ENCODE peak calls at places on chromosomes 13 and 19, in seven cellular contexts. D, O, U, F, G, Z and Y are unnamed samples.

GRCh38 chr19:4589579-4590410 is 30.3 kb upstream of the SEMA6B start:
- DNase-seq in U (no peak), D (no peak), G (no peak), Z (no peak), F (no peak), O (no peak), Y (no peak)

GRCh38 chr19:5661483-5661882 is 18.8 kb downstream of the MICOS13 start:
- DNase-seq in G (no peak), D (no peak), F (no peak), U (no peak), O (no peak), Z (no peak), Y (no peak)

GRCh38 chr13:98275711-98276171 is 98.7 kb upstream of the RNF113B start:
- DNase-seq in G (peak), Z (no peak), D (no peak), U (no peak), F (no peak), O (no peak), Y (no peak)

GRCh38 chr13:29165216-29165615 is 345.1 kb downstream of the MTUS2 start:
- DNase-seq in Z (no peak), D (no peak), U (no peak), O (no peak), G (peak), F (no peak), Y (no peak)

GRCh38 chr13:20125129-20125782 is 35.6 kb downstream of the GJA3 start:
- DNase-seq in Z (no peak), U (no peak), G (peak), D (no peak), O (no peak), F (no peak), Y (no peak)

GRCh38 chr13:95038949-95039348 is 262.3 kb downstream of the ABCC4 start:
- DNase-seq in D (no peak), O (no peak), F (no peak), U (no peak), Z (no peak), G (no peak), Y (no peak)

GRCh38 chr13:48291730-48292129 is 11.8 kb upstream of the RB1 start:
- DNase-seq in O (no peak), Z (no peak), D (no peak), U (no peak), F (no peak), G (peak), Y (no peak)

GRCh38 chr13:28820099-28821051 is at the start of gene MTUS2:
- DNase-seq in Z (no peak), U (no peak), F (no peak), O (no peak), G (no peak), D (no peak), Y (peak)

GRCh38 chr19:925087-925911 is 536 bp upstream of the ARID3A start:
- DNase-seq in F (peak), D (peak), G (peak), O (peak), Z (peak), U (peak), Y (peak)

GRCh38 chr19:34232566-34233481 is 21.5 kb upstream of the GARRE1 start:
- DNase-seq in Z (peak), G (peak), O (no peak), F (no peak), U (no peak), D (no peak), Y (peak)

GRCh38 chr19:58399903-58400637 is 4.6 kb downstream of the RNF225 start:
- DNase-seq in O (no peak), D (no peak), F (no peak), U (no peak), G (no peak), Z (no peak), Y (peak)

GRCh38 chr19:15292847-15293582 is 39.3 kb downstream of the BRD4 start:
- DNase-seq in D (no peak), U (no peak), F (no peak), G (peak), O (no peak), Z (no peak), Y (no peak)

GRCh38 chr19:46919324-46919723 is 58.5 kb downstream of the ARHGAP35 start:
- DNase-seq in U (no peak), Z (no peak), O (no peak), F (peak), G (no peak), D (no peak), Y (no peak)

GRCh38 chr13:112231451-112232083 is 144.6 kb upstream of the SPACA7 start:
- DNase-seq in F (no peak), U (no peak), D (no peak), O (no peak), Z (no peak), G (no peak), Y (peak)

GRCh38 chr13:102825921-102826706 is 19.7 kb upstream of the ERCC5 start:
- DNase-seq in O (no peak), D (no peak), G (peak), U (no peak), F (no peak), Z (no peak), Y (no peak)

GRCh38 chr13:101399365-101399764 is 16.9 kb downstream of the NALCN start:
- DNase-seq in Z (no peak), O (no peak), G (no peak), F (no peak), U (no peak), D (no peak), Y (no peak)

GRCh38 chr19:42467437-42467760 is 24.7 kb upstream of the CXCL17 start:
- DNase-seq in D (no peak), U (no peak), F (no peak), Z (no peak), O (no peak), G (peak), Y (no peak)

GRCh38 chr13:73465629-73465974 is 406.8 kb downstream of the KLF5 start:
- DNase-seq in U (no peak), D (no peak), Z (no peak), G (no peak), O (no peak), F (no peak), Y (no peak)

GRCh38 chr13:30276178-30276577 is 31.2 kb downstream of the KATNAL1 start:
- DNase-seq in G (no peak), D (no peak), U (no peak), Z (no peak), F (no peak), O (no peak), Y (no peak)

GRCh38 chr19:48751835-48752510 is 468 bp downstream of the FUT1 start:
- DNase-seq in G (no peak), O (no peak), F (no peak), Z (no peak), D (no peak), U (no peak), Y (no peak)

GRCh38 chr13:111395511-111396393 is 75.3 kb downstream of the TEX29 start:
- DNase-seq in O (no peak), F (no peak), Z (no peak), U (no peak), G (no peak), D (no peak), Y (no peak)

GRCh38 chr13:99935772-99936171 is 35.8 kb downstream of the ZIC5 start:
- DNase-seq in Z (no peak), O (no peak), F (no peak), U (no peak), G (no peak), D (no peak), Y (no peak)

GRCh38 chr13:109400625-109401257 is 385.6 kb downstream of the IRS2 start:
- DNase-seq in G (no peak), F (no peak), O (no peak), D (no peak), U (no peak), Z (no peak), Y (no peak)

GRCh38 chr13:28137556-28137955 is 789 bp upstream of the PAN3 start:
- DNase-seq in Z (no peak), U (no peak), F (no peak), D (no peak), G (no peak), O (no peak), Y (no peak)

GRCh38 chr13:48412881-48413351 is at the start of gene LPAR6:
- DNase-seq in O (no peak), F (no peak), D (no peak), Z (no peak), G (peak), U (no peak), Y (no peak)

GRCh38 chr19:33559996-33560395 is 38.4 kb upstream of the PEPD start:
- DNase-seq in U (no peak), Z (no peak), O (no peak), F (no peak), G (no peak), D (no peak), Y (peak)

GRCh38 chr19:46480409-46480808 is 9.0 kb upstream of the PNMA8A start:
- DNase-seq in U (no peak), G (peak), D (no peak), O (no peak), Z (peak), F (no peak), Y (no peak)

GRCh38 chr13:91894311-91894710 is 495.9 kb downstream of the GPC5 start:
- DNase-seq in D (no peak), G (no peak), O (no peak), Z (no peak), U (no peak), F (no peak), Y (no peak)

GRCh38 chr13:111907341-111907880 is 159.5 kb upstream of the SOX1 start:
- DNase-seq in U (no peak), G (no peak), D (no peak), F (no peak), O (no peak), Z (no peak), Y (no peak)

GRCh38 chr19:41025871-41026270 is 34.8 kb downstream of the CYP2B6 start:
- DNase-seq in U (no peak), Z (no peak), O (no peak), D (no peak), G (no peak), F (no peak), Y (no peak)

GRCh38 chr13:78067290-78067689 is 148.7 kb upstream of the EDNRB start:
- DNase-seq in D (no peak), U (no peak), G (no peak), Z (no peak), O (no peak), F (no peak), Y (no peak)

GRCh38 chr19:34990578-34991192 is 9.4 kb upstream of the GRAMD1A start:
- DNase-seq in Z (no peak), U (no peak), G (no peak), F (peak), O (no peak), D (no peak), Y (no peak)

GRCh38 chr19:10278935-10279334 is 7.8 kb upstream of the ICAM4 start:
- DNase-seq in G (no peak), U (no peak), D (no peak), Z (no peak), F (no peak), O (no peak), Y (no peak)

GRCh38 chr13:103187621-103188020 is 121.4 kb upstream of the SLC10A2 start:
- DNase-seq in U (no peak), G (no peak), F (no peak), Z (no peak), D (no peak), O (no peak), Y (no peak)

GRCh38 chr19:15469513-15470297 is 5.4 kb upstream of the RASAL3 start:
- DNase-seq in O (no peak), Z (no peak), F (no peak), U (peak), D (no peak), G (no peak), Y (peak)

GRCh38 chr13:30865131-30866009 is 40.7 kb upstream of the MEDAG start:
- DNase-seq in F (peak), U (peak), Z (peak), D (peak), G (peak), O (no peak), Y (peak)

GRCh38 chr13:98368019-98368418 is 190.9 kb upstream of the RNF113B start:
- DNase-seq in G (peak), D (no peak), F (no peak), U (no peak), Z (no peak), O (no peak), Y (no peak)

GRCh38 chr19:6227156-6227940 is 52.4 kb downstream of the MLLT1 start:
- DNase-seq in Z (no peak), F (no peak), D (no peak), U (no peak), O (no peak), G (no peak), Y (peak)

GRCh38 chr13:113360446-113360845 is 3.5 kb downstream of the GRTP1 start:
- DNase-seq in D (no peak), F (no peak), Z (no peak), G (no peak), O (no peak), U (no peak), Y (no peak)

GRCh38 chr13:110017379-110017778 is 231.0 kb upstream of the IRS2 start:
- DNase-seq in D (no peak), Z (no peak), O (no peak), G (peak), U (no peak), F (no peak), Y (no peak)